ENCODE peak calls at places on chromosomes 2 and 18, in eight cellular contexts. E is lung; C is spleen; M is fibroblast of lung; V is aorta; F is right lobe of liver; H is SJSA1; X is CD8-positive, alpha-beta memory T cell. J is an unnamed sample.

GRCh38 chr18:7070466-7070865 is 47.1 kb downstream of the LAMA1 start:
- DNase-seq in E (no peak), C (no peak), M (no peak), V (no peak), F (no peak), H (no peak), X (no peak), J (no peak)

GRCh38 chr2:121255363-121255762 is 29.6 kb downstream of the TFCP2L1 start:
- DNase-seq in E (no peak), C (peak; percentile 24), M (no peak), V (no peak), F (no peak), H (no peak), X (no peak), J (no peak)

GRCh38 chr2:64645014-64645418 is 8.7 kb downstream of the SERTAD2 start:
- DNase-seq in E (no peak), C (no peak), M (peak; percentile 80), V (no peak), F (no peak), H (no peak), X (no peak), J (peak; percentile 69)

GRCh38 chr2:11949732-11950503 is 203.5 kb downstream of the LPIN1 start:
- DNase-seq in E (no peak), C (no peak), M (no peak), V (no peak), F (no peak), H (no peak), X (no peak), J (no peak)

GRCh38 chr2:201167546-201167945 is 15.4 kb upstream of the CASP10 start:
- DNase-seq in E (no peak), C (no peak), M (no peak), V (no peak), F (no peak), H (no peak), X (no peak), J (no peak)

GRCh38 chr2:105671156-105671555 is 73.6 kb upstream of the NCK2 start:
- DNase-seq in E (no peak), C (no peak), M (peak; percentile 68), V (peak; percentile 75), F (no peak), H (no peak), X (no peak), J (no peak)

GRCh38 chr2:143843696-143844095 is 676.2 kb downstream of the ZEB2 start:
- DNase-seq in E (no peak), C (no peak), M (no peak), V (no peak), F (no peak), H (no peak), X (no peak), J (no peak)

GRCh38 chr2:108354171-108354570 is 23.6 kb upstream of the SULT1C4 start:
- DNase-seq in E (no peak), C (no peak), M (no peak), V (no peak), F (no peak), H (no peak), X (no peak), J (no peak)

GRCh38 chr2:121664713-121665112 is 15.5 kb upstream of the CLASP1 start:
- DNase-seq in E (no peak), C (no peak), M (no peak), V (no peak), F (no peak), H (no peak), X (no peak), J (no peak)

GRCh38 chr2:19719540-19719939 is 182.2 kb downstream of the TTC32 start:
- DNase-seq in E (no peak), C (no peak), M (no peak), V (no peak), F (no peak), H (no peak), X (no peak), J (no peak)

GRCh38 chr2:227824711-227825110 is 11.1 kb downstream of the CCL20 start:
- DNase-seq in E (no peak), C (no peak), M (no peak), V (no peak), F (no peak), H (no peak), X (no peak), J (no peak)

GRCh38 chr2:105935048-105935447 is 190.3 kb downstream of the NCK2 start:
- DNase-seq in E (no peak), C (no peak), M (no peak), V (no peak), F (no peak), H (no peak), X (no peak), J (no peak)

GRCh38 chr18:58806826-58807714 is 57.6 kb upstream of the ZNF532 start:
- DNase-seq in E (no peak), C (no peak), M (no peak), V (no peak), F (no peak), H (no peak), X (no peak), J (no peak)

GRCh38 chr2:191862371-191862770 is 15.5 kb upstream of the CAVIN2 start:
- DNase-seq in E (no peak), C (no peak), M (peak; percentile 71), V (no peak), F (no peak), H (no peak), X (no peak), J (no peak)

GRCh38 chr2:191866675-191867506 is 20.0 kb upstream of the CAVIN2 start:
- DNase-seq in E (peak; percentile 51), C (no peak), M (peak; percentile 96), V (no peak), F (no peak), H (peak; percentile 70), X (no peak), J (no peak)

GRCh38 chr2:191866195-191866594 is 19.3 kb upstream of the CAVIN2 start:
- DNase-seq in E (no peak), C (no peak), M (no peak), V (no peak), F (no peak), H (no peak), X (no peak), J (no peak)

GRCh38 chr2:191864623-191865521 is 18.0 kb upstream of the CAVIN2 start:
- DNase-seq in E (no peak), C (no peak), M (peak; percentile 67), V (no peak), F (no peak), H (no peak), X (no peak), J (no peak)

GRCh38 chr2:191863988-191864387 is 17.1 kb upstream of the CAVIN2 start:
- DNase-seq in E (no peak), C (no peak), M (peak; percentile 81), V (no peak), F (no peak), H (no peak), X (no peak), J (no peak)
- H3K27ac ChIP-seq in E (no peak overlapping the region), C (no peak overlapping the region), M (no peak overlapping the region), V (no peak overlapping the region), F (no peak overlapping the region), H (no peak overlapping the region), X (no peak overlapping the region), J (no peak overlapping the region)

GRCh38 chr2:46352621-46353020 is 55.4 kb downstream of the EPAS1 start:
- DNase-seq in E (no peak), C (no peak), M (no peak), V (no peak), F (no peak), H (no peak), X (no peak), J (no peak)
- H3K27ac ChIP-seq in E (peak overlapping the region; percentile 68), C (peak overlapping the region; percentile 84), M (no peak overlapping the region), V (no peak overlapping the region), F (peak overlapping the region; percentile 31), H (no peak overlapping the region), X (no peak overlapping the region), J (peak overlapping the region; percentile 39)

GRCh38 chr2:39607538-39608211 is 58.0 kb upstream of the TMEM178A start:
- DNase-seq in E (no peak), C (no peak), M (no peak), V (no peak), F (no peak), H (no peak), X (no peak), J (no peak)
- H3K27ac ChIP-seq in E (no peak overlapping the region), C (no peak overlapping the region), M (no peak overlapping the region), V (no peak overlapping the region), F (no peak overlapping the region), H (no peak overlapping the region), X (no peak overlapping the region), J (no peak overlapping the region)

GRCh38 chr2:38159171-38159570 is 83.2 kb upstream of the CYP1B1 start:
- DNase-seq in E (no peak), C (no peak), M (no peak), V (no peak), F (no peak), H (no peak), X (no peak), J (no peak)

GRCh38 chr2:38163006-38163405 is 87.1 kb upstream of the CYP1B1 start:
- DNase-seq in E (no peak), C (no peak), M (no peak), V (no peak), F (no peak), H (no peak), X (no peak), J (no peak)

GRCh38 chr2:38159621-38160020 is 83.7 kb upstream of the CYP1B1 start:
- DNase-seq in E (no peak), C (no peak), M (no peak), V (no peak), F (no peak), H (no peak), X (no peak), J (no peak)

GRCh38 chr2:38158361-38159128 is 82.6 kb upstream of the CYP1B1 start:
- DNase-seq in E (no peak), C (no peak), M (no peak), V (no peak), F (no peak), H (no peak), X (no peak), J (no peak)

DNA sequence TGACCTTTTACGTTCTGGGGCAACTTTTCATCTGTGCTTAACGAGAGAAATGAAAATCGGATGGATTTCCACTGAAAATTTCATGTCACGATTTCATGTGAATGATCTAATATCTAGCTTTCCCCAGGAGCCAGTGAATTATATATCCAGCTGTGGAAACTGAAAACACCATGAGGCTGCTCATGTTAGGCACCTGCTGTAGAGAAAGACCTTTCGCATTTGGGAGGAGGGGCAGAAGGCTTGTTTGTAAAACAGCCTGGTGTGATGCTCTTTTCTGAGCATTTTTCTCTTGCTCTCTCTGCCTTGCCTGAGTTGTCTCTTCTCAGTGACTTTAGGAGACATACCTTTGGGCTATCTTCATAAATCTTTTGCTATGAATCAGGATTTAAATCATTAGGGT is 84.6 kb upstream of the CYP1B1 start:
- DNase-seq in E (no peak), C (no peak), M (no peak), V (no peak), F (no peak), H (no peak), X (no peak), J (no peak)
- H3K27ac ChIP-seq in E (peak overlapping the region; percentile 15), C (no peak overlapping the region), M (no peak overlapping the region), V (no peak overlapping the region), F (no peak overlapping the region), H (no peak overlapping the region), X (no peak overlapping the region), J (no peak overlapping the region)